ENCODE peak calls at places on chromosomes 16 and 17, in seven cellular contexts. One of them, this sample, is unnamed.
A peak's percentile ranks its signal among the peaks of the same experiment; 100 is the strongest.

GRCh38 chr17:69732272-69732671 is 317.8 kb downstream of the MAP2K6 start:
- DNase-seq in adrenal gland: no peak
- DNase-seq in HCT116: no peak
- DNase-seq in Peyer's patch: no peak
- DNase-seq in GM12878: no peak
- DNase-seq in glutamatergic neuron: no peak
- DNase-seq in Calu3: no peak
- DNase-seq in this sample: no peak

GRCh38 chr17:9192010-9192409 is 170.7 kb downstream of the NTN1 start:
- DNase-seq in Calu3: no peak
- DNase-seq in GM12878: no peak
- DNase-seq in adrenal gland: no peak
- DNase-seq in glutamatergic neuron: no peak
- DNase-seq in Peyer's patch: no peak
- DNase-seq in HCT116: no peak
- DNase-seq in this sample: no peak

GRCh38 chr16:13139661-13140241 is 238.4 kb downstream of the SHISA9 start:
- DNase-seq in GM12878: no peak
- DNase-seq in Calu3: no peak
- DNase-seq in Peyer's patch: no peak
- DNase-seq in adrenal gland: no peak
- DNase-seq in HCT116: no peak
- DNase-seq in glutamatergic neuron: no peak
- DNase-seq in this sample: no peak

GRCh38 chr17:7340179-7340578 is 3.9 kb downstream of the ACAP1 start:
- DNase-seq in glutamatergic neuron: no peak
- DNase-seq in HCT116: no peak
- DNase-seq in GM12878: no peak
- DNase-seq in Peyer's patch: no peak
- DNase-seq in Calu3: no peak
- DNase-seq in adrenal gland: no peak
- DNase-seq in this sample: no peak

GRCh38 chr17:7114241-7114874 is at the start of gene ASGR2:
- DNase-seq in GM12878: no peak
- DNase-seq in adrenal gland: no peak
- DNase-seq in HCT116: no peak
- DNase-seq in Peyer's patch: no peak
- DNase-seq in Calu3: no peak
- DNase-seq in glutamatergic neuron: no peak
- DNase-seq in this sample: no peak

GRCh38 chr17:75504347-75505151 is 10.8 kb downstream of the CASKIN2 start:
- DNase-seq in Peyer's patch: peak; percentile 63
- DNase-seq in glutamatergic neuron: peak; percentile 54
- DNase-seq in GM12878: no peak
- DNase-seq in adrenal gland: peak; percentile 59
- DNase-seq in Calu3: peak; percentile 68
- DNase-seq in HCT116: no peak
- DNase-seq in this sample: no peak

GRCh38 chr17:22300731-22301352 is 608.5 kb downstream of the KCNJ18 start:
- DNase-seq in glutamatergic neuron: no peak
- DNase-seq in HCT116: no peak
- DNase-seq in GM12878: no peak
- DNase-seq in adrenal gland: no peak
- DNase-seq in Calu3: no peak
- DNase-seq in Peyer's patch: no peak
- DNase-seq in this sample: no peak

GRCh38 chr17:81094224-81094743 is 59.3 kb downstream of the BAIAP2 start:
- DNase-seq in Calu3: no peak
- DNase-seq in adrenal gland: no peak
- DNase-seq in Peyer's patch: no peak
- DNase-seq in HCT116: no peak
- DNase-seq in GM12878: no peak
- DNase-seq in glutamatergic neuron: no peak
- DNase-seq in this sample: no peak

GRCh38 chr17:12035713-12036112 is 15.0 kb downstream of the MAP2K4 start:
- DNase-seq in adrenal gland: no peak
- DNase-seq in Peyer's patch: no peak
- DNase-seq in Calu3: no peak
- DNase-seq in GM12878: no peak
- DNase-seq in glutamatergic neuron: no peak
- DNase-seq in HCT116: no peak
- DNase-seq in this sample: no peak

GRCh38 chr16:81745704-81746558 is 33.2 kb upstream of the PLCG2 start:
- DNase-seq in Calu3: peak; percentile 79
- DNase-seq in Peyer's patch: peak; percentile 78
- DNase-seq in GM12878: no peak
- DNase-seq in HCT116: peak; percentile 42
- DNase-seq in adrenal gland: peak; percentile 79
- DNase-seq in glutamatergic neuron: peak; percentile 75
- DNase-seq in this sample: no peak

GRCh38 chr16:72645526-72645925 is 402.4 kb downstream of the ZFHX3 start:
- DNase-seq in GM12878: no peak
- DNase-seq in adrenal gland: no peak
- DNase-seq in Peyer's patch: no peak
- DNase-seq in glutamatergic neuron: no peak
- DNase-seq in HCT116: no peak
- DNase-seq in Calu3: no peak
- DNase-seq in this sample: no peak

GRCh38 chr17:75364078-75364477 is 41.4 kb downstream of the GRB2 start:
- DNase-seq in HCT116: no peak
- DNase-seq in GM12878: no peak
- DNase-seq in Peyer's patch: no peak
- DNase-seq in adrenal gland: no peak
- DNase-seq in Calu3: no peak
- DNase-seq in glutamatergic neuron: no peak
- DNase-seq in this sample: no peak

GRCh38 chr16:14405611-14406537 is 224.2 kb downstream of the PARN start:
- DNase-seq in Calu3: peak; percentile 43
- DNase-seq in Peyer's patch: peak; percentile 35
- DNase-seq in HCT116: no peak
- DNase-seq in GM12878: peak; percentile 77
- DNase-seq in adrenal gland: peak; percentile 40
- DNase-seq in glutamatergic neuron: peak; percentile 53
- DNase-seq in this sample: no peak

GRCh38 chr17:37405955-37406634 is 541 bp downstream of the ACACA start:
- DNase-seq in adrenal gland: no peak
- DNase-seq in Peyer's patch: no peak
- DNase-seq in Calu3: no peak
- DNase-seq in HCT116: no peak
- DNase-seq in GM12878: no peak
- DNase-seq in glutamatergic neuron: no peak
- DNase-seq in this sample: no peak

GRCh38 chr17:47686276-47686635 is 7.7 kb upstream of the TBKBP1 start:
- DNase-seq in glutamatergic neuron: no peak
- DNase-seq in Calu3: no peak
- DNase-seq in Peyer's patch: no peak
- DNase-seq in GM12878: no peak
- DNase-seq in adrenal gland: no peak
- DNase-seq in HCT116: no peak
- DNase-seq in this sample: no peak

GRCh38 chr16:76780556-76780955 is 410.4 kb upstream of the MON1B start:
- DNase-seq in glutamatergic neuron: no peak
- DNase-seq in Peyer's patch: no peak
- DNase-seq in GM12878: no peak
- DNase-seq in Calu3: no peak
- DNase-seq in HCT116: no peak
- DNase-seq in adrenal gland: no peak
- DNase-seq in this sample: no peak

GRCh38 chr17:76077582-76078110 is 1.3 kb upstream of the ZACN start:
- DNase-seq in glutamatergic neuron: no peak
- DNase-seq in HCT116: no peak
- DNase-seq in GM12878: no peak
- DNase-seq in Calu3: no peak
- DNase-seq in adrenal gland: no peak
- DNase-seq in Peyer's patch: no peak
- DNase-seq in this sample: no peak

GRCh38 chr16:66921758-66922450 is 3.2 kb upstream of the CDH16 start:
- DNase-seq in adrenal gland: no peak
- DNase-seq in Calu3: no peak
- DNase-seq in Peyer's patch: no peak
- DNase-seq in GM12878: no peak
- DNase-seq in glutamatergic neuron: no peak
- DNase-seq in HCT116: no peak
- DNase-seq in this sample: no peak

GRCh38 chr16:55569025-55569424 is 2.5 kb downstream of the CAPNS2 start:
- DNase-seq in Peyer's patch: no peak
- DNase-seq in Calu3: no peak
- DNase-seq in glutamatergic neuron: no peak
- DNase-seq in adrenal gland: no peak
- DNase-seq in GM12878: no peak
- DNase-seq in HCT116: no peak
- DNase-seq in this sample: no peak

GRCh38 chr16:53775821-53776431 is 72.0 kb downstream of the FTO start:
- DNase-seq in glutamatergic neuron: no peak
- DNase-seq in GM12878: no peak
- DNase-seq in Peyer's patch: no peak
- DNase-seq in adrenal gland: peak; percentile 66
- DNase-seq in HCT116: no peak
- DNase-seq in Calu3: peak; percentile 61
- DNase-seq in this sample: no peak

GRCh38 chr17:29565643-29566472 is 979 bp downstream of the ABHD15 start:
- DNase-seq in HCT116: peak; percentile 22
- DNase-seq in GM12878: no peak
- DNase-seq in glutamatergic neuron: no peak
- DNase-seq in Calu3: peak; percentile 59
- DNase-seq in adrenal gland: peak; percentile 31
- DNase-seq in Peyer's patch: peak; percentile 67
- DNase-seq in this sample: no peak

GRCh38 chr16:5026664-5027063 is 7.1 kb downstream of the NAGPA start:
- DNase-seq in glutamatergic neuron: no peak
- DNase-seq in Calu3: no peak
- DNase-seq in Peyer's patch: no peak
- DNase-seq in HCT116: no peak
- DNase-seq in adrenal gland: no peak
- DNase-seq in GM12878: no peak
- DNase-seq in this sample: no peak

GRCh38 chr16:5025171-5025632 is 8.5 kb downstream of the NAGPA start:
- DNase-seq in HCT116: no peak
- DNase-seq in Calu3: peak; percentile 28
- DNase-seq in adrenal gland: no peak
- DNase-seq in GM12878: no peak
- DNase-seq in glutamatergic neuron: peak; percentile 79
- DNase-seq in Peyer's patch: no peak
- DNase-seq in this sample: no peak

GRCh38 chr16:5027086-5027485 is 6.6 kb downstream of the NAGPA start:
- DNase-seq in GM12878: no peak
- DNase-seq in Calu3: no peak
- DNase-seq in adrenal gland: no peak
- DNase-seq in glutamatergic neuron: no peak
- DNase-seq in HCT116: no peak
- DNase-seq in Peyer's patch: no peak
- DNase-seq in this sample: no peak

GRCh38 chr16:5022521-5022920 is 11.2 kb downstream of the NAGPA start:
- DNase-seq in adrenal gland: no peak
- DNase-seq in GM12878: no peak
- DNase-seq in Calu3: no peak
- DNase-seq in Peyer's patch: no peak
- DNase-seq in glutamatergic neuron: no peak
- DNase-seq in HCT116: no peak
- DNase-seq in this sample: no peak

GRCh38 chr16:5024632-5025031 is 9.1 kb downstream of the NAGPA start:
- DNase-seq in adrenal gland: no peak
- DNase-seq in GM12878: no peak
- DNase-seq in Calu3: peak; percentile 51
- DNase-seq in glutamatergic neuron: no peak
- DNase-seq in HCT116: peak; percentile 24
- DNase-seq in Peyer's patch: no peak
- DNase-seq in this sample: no peak
- TF ChIP-seq CTCF in adrenal gland: no peak
- TF ChIP-seq CTCF in GM12878: no peak
- TF ChIP-seq CTCF in Calu3: peak; percentile 55
- TF ChIP-seq CTCF in glutamatergic neuron: no peak
- TF ChIP-seq CTCF in HCT116: no peak
- TF ChIP-seq CTCF in Peyer's patch: no peak
- TF ChIP-seq CTCF in this sample: no peak

GRCh38 chr16:2971134-2971984 is 2.2 kb downstream of the PAQR4 start:
- DNase-seq in GM12878: no peak
- DNase-seq in Calu3: no peak
- DNase-seq in glutamatergic neuron: no peak
- DNase-seq in HCT116: no peak
- DNase-seq in adrenal gland: no peak
- DNase-seq in Peyer's patch: no peak
- DNase-seq in this sample: no peak

GRCh38 chr16:2968738-2969544 is at the start of gene PAQR4:
- DNase-seq in Calu3: peak; percentile 97
- DNase-seq in glutamatergic neuron: peak; percentile 92
- DNase-seq in GM12878: peak; percentile 72
- DNase-seq in adrenal gland: peak; percentile 84
- DNase-seq in HCT116: peak; percentile 82
- DNase-seq in Peyer's patch: peak; percentile 83
- DNase-seq in this sample: peak; percentile 76

GRCh38 chr16:2970563-2970962 is 1.4 kb downstream of the PAQR4 start:
- DNase-seq in Calu3: no peak
- DNase-seq in HCT116: no peak
- DNase-seq in glutamatergic neuron: no peak
- DNase-seq in adrenal gland: no peak
- DNase-seq in Peyer's patch: no peak
- DNase-seq in GM12878: no peak
- DNase-seq in this sample: no peak

GRCh38 chr16:2968368-2968737 is 795 bp upstream of the PAQR4 start:
- DNase-seq in HCT116: peak; percentile 63
- DNase-seq in Peyer's patch: peak; percentile 45
- DNase-seq in adrenal gland: no peak
- DNase-seq in Calu3: no peak
- DNase-seq in GM12878: no peak
- DNase-seq in glutamatergic neuron: peak; percentile 51
- DNase-seq in this sample: no peak

GRCh38 chr16:2969545-2970521 is 685 bp downstream of the PAQR4 start:
- DNase-seq in glutamatergic neuron: peak; percentile 79
- DNase-seq in Peyer's patch: peak; percentile 61
- DNase-seq in GM12878: no peak
- DNase-seq in HCT116: no peak
- DNase-seq in Calu3: peak; percentile 92
- DNase-seq in adrenal gland: peak; percentile 76
- DNase-seq in this sample: peak; percentile 72
- TF ChIP-seq CTCF in glutamatergic neuron: peak; percentile 55
- TF ChIP-seq CTCF in Peyer's patch: peak; percentile 36
- TF ChIP-seq CTCF in GM12878: peak; percentile 64
- TF ChIP-seq CTCF in HCT116: peak; percentile 64
- TF ChIP-seq CTCF in Calu3: peak; percentile 89
- TF ChIP-seq CTCF in adrenal gland: peak; percentile 31
- TF ChIP-seq CTCF in this sample: peak; percentile 66

DNA sequence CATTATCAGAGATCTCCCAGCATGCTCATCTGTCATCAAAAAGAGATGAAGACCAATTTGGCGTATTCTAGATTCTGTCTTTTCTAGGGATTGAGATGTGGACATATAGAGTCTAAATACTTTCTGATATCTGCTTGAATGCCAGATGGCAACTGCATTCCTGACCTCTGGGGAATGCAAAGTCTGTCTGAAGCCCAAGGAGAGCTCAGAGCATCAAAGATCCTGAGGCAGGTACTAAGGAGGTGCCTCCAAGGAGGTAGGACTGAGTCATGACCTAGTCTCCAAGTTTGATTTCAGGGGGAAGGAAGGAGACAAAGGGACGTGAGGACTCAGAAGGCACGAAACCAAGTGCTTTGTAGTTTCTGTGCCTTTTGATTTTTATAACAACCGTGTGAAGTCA is 448.4 kb downstream of the HS3ST3B1 start:
- DNase-seq in glutamatergic neuron: no peak
- DNase-seq in Peyer's patch: no peak
- DNase-seq in GM12878: no peak
- DNase-seq in adrenal gland: no peak
- DNase-seq in HCT116: no peak
- DNase-seq in Calu3: no peak
- DNase-seq in this sample: no peak
- TF ChIP-seq CTCF in glutamatergic neuron: no peak
- TF ChIP-seq CTCF in Peyer's patch: no peak
- TF ChIP-seq CTCF in GM12878: no peak
- TF ChIP-seq CTCF in adrenal gland: no peak
- TF ChIP-seq CTCF in HCT116: no peak
- TF ChIP-seq CTCF in Calu3: no peak
- TF ChIP-seq CTCF in this sample: no peak

GRCh38 chr17:57989011-57989345 is 924 bp upstream of the VEZF1 start:
- DNase-seq in GM12878: no peak
- DNase-seq in Calu3: peak; percentile 34
- DNase-seq in Peyer's patch: no peak
- DNase-seq in HCT116: peak; percentile 64
- DNase-seq in glutamatergic neuron: no peak
- DNase-seq in adrenal gland: peak; percentile 53
- DNase-seq in this sample: no peak
- TF ChIP-seq CTCF in GM12878: no peak
- TF ChIP-seq CTCF in Calu3: no peak
- TF ChIP-seq CTCF in Peyer's patch: no peak
- TF ChIP-seq CTCF in HCT116: peak; percentile 17
- TF ChIP-seq CTCF in glutamatergic neuron: no peak
- TF ChIP-seq CTCF in adrenal gland: no peak
- TF ChIP-seq CTCF in this sample: no peak

This sample was measured in CD14-positive monocyte.